ENCODE peak calls at places on chromosome 11, in six cellular contexts. One of them, this sample, is unnamed.
A peak's percentile ranks its signal among the peaks of the same experiment; 100 is the strongest.

GRCh38 chr11:45108070-45109064 is 38.1 kb upstream of the PRDM11 start:
- DNase-seq in H1: no peak
- DNase-seq in GM12878: no peak
- DNase-seq in K562: no peak
- DNase-seq in HepG2: no peak
- DNase-seq in SK-N-SH: no peak
- DNase-seq in this sample: no peak

GRCh38 chr11:112610996-112611795 is 350.0 kb upstream of the NCAM1 start:
- DNase-seq in K562: no peak
- DNase-seq in HepG2: no peak
- DNase-seq in GM12878: no peak
- DNase-seq in H1: no peak
- DNase-seq in SK-N-SH: no peak
- DNase-seq in this sample: no peak

GRCh38 chr11:73283316-73284035 is 11.3 kb downstream of the P2RY6 start:
- DNase-seq in HepG2: no peak
- DNase-seq in SK-N-SH: no peak
- DNase-seq in K562: peak; percentile 29
- DNase-seq in GM12878: no peak
- DNase-seq in H1: no peak
- DNase-seq in this sample: no peak

GRCh38 chr11:95074806-95075563 is 8.3 kb downstream of the SRSF8 start:
- DNase-seq in HepG2: no peak
- DNase-seq in H1: no peak
- DNase-seq in SK-N-SH: no peak
- DNase-seq in K562: no peak
- DNase-seq in GM12878: no peak
- DNase-seq in this sample: no peak

GRCh38 chr11:30992513-30992849 is 377.1 kb downstream of the DCDC1 start:
- DNase-seq in GM12878: no peak
- DNase-seq in K562: peak; percentile 1
- DNase-seq in HepG2: peak; percentile 43
- DNase-seq in H1: no peak
- DNase-seq in SK-N-SH: no peak
- DNase-seq in this sample: no peak

GRCh38 chr11:33672273-33672672 is 28.4 kb downstream of the C11orf91 start:
- DNase-seq in K562: no peak
- DNase-seq in SK-N-SH: no peak
- DNase-seq in H1: no peak
- DNase-seq in GM12878: no peak
- DNase-seq in HepG2: no peak
- DNase-seq in this sample: no peak

GRCh38 chr11:83827520-83827919 is 541.4 kb upstream of the CCDC90B start:
- DNase-seq in K562: no peak
- DNase-seq in HepG2: no peak
- DNase-seq in GM12878: no peak
- DNase-seq in H1: no peak
- DNase-seq in SK-N-SH: no peak
- DNase-seq in this sample: no peak

GRCh38 chr11:17416492-17416891 is 28.0 kb upstream of the KCNJ11 start:
- DNase-seq in K562: no peak
- DNase-seq in GM12878: no peak
- DNase-seq in SK-N-SH: no peak
- DNase-seq in HepG2: no peak
- DNase-seq in H1: no peak
- DNase-seq in this sample: no peak

GRCh38 chr11:120525285-120526085 is 13.9 kb downstream of the GRIK4 start:
- DNase-seq in GM12878: no peak
- DNase-seq in H1: no peak
- DNase-seq in K562: no peak
- DNase-seq in SK-N-SH: no peak
- DNase-seq in HepG2: no peak
- DNase-seq in this sample: no peak

GRCh38 chr11:63937713-63938480 is 905 bp upstream of the NAA40 start:
- DNase-seq in K562: peak; percentile 62
- DNase-seq in SK-N-SH: peak; percentile 50
- DNase-seq in H1: no peak
- DNase-seq in GM12878: no peak
- DNase-seq in HepG2: no peak
- DNase-seq in this sample: no peak

GRCh38 chr11:2511421-2512369 is 66.9 kb downstream of the KCNQ1 start:
- DNase-seq in K562: no peak
- DNase-seq in SK-N-SH: peak; percentile 34
- DNase-seq in H1: no peak
- DNase-seq in GM12878: no peak
- DNase-seq in HepG2: no peak
- DNase-seq in this sample: peak; percentile 15

GRCh38 chr11:111561801-111562325 is 21.3 kb downstream of the LAYN start:
- DNase-seq in H1: peak; percentile 29
- DNase-seq in SK-N-SH: no peak
- DNase-seq in GM12878: no peak
- DNase-seq in K562: no peak
- DNase-seq in HepG2: peak; percentile 63
- DNase-seq in this sample: no peak

GRCh38 chr11:68370211-68371111 is 58.1 kb downstream of the LRP5 start:
- DNase-seq in HepG2: no peak
- DNase-seq in K562: no peak
- DNase-seq in H1: no peak
- DNase-seq in GM12878: peak; percentile 89
- DNase-seq in SK-N-SH: peak; percentile 69
- DNase-seq in this sample: peak; percentile 93

GRCh38 chr11:96055706-96056387 is 131.9 kb upstream of the MTMR2 start:
- DNase-seq in H1: no peak
- DNase-seq in SK-N-SH: no peak
- DNase-seq in HepG2: peak; percentile 7
- DNase-seq in GM12878: no peak
- DNase-seq in K562: peak; percentile 24
- DNase-seq in this sample: no peak

GRCh38 chr11:72642815-72643511 is 31.3 kb downstream of the PDE2A start:
- DNase-seq in H1: peak; percentile 19
- DNase-seq in SK-N-SH: peak; percentile 92
- DNase-seq in HepG2: no peak
- DNase-seq in GM12878: no peak
- DNase-seq in K562: peak; percentile 79
- DNase-seq in this sample: peak; percentile 93

GRCh38 chr11:57124912-57125311 is 56.8 kb upstream of the LRRC55 start:
- DNase-seq in SK-N-SH: no peak
- DNase-seq in HepG2: no peak
- DNase-seq in GM12878: no peak
- DNase-seq in H1: no peak
- DNase-seq in K562: no peak
- DNase-seq in this sample: no peak

GRCh38 chr11:67119577-67120391 is 721 bp downstream of the KDM2A start:
- DNase-seq in GM12878: no peak
- DNase-seq in H1: no peak
- DNase-seq in HepG2: no peak
- DNase-seq in K562: peak; percentile 41
- DNase-seq in SK-N-SH: peak; percentile 79
- DNase-seq in this sample: no peak

GRCh38 chr11:11849127-11849746 is 7.5 kb downstream of the USP47 start:
- DNase-seq in K562: peak; percentile 86
- DNase-seq in H1: no peak
- DNase-seq in SK-N-SH: peak; percentile 52
- DNase-seq in GM12878: peak; percentile 38
- DNase-seq in HepG2: peak; percentile 60
- DNase-seq in this sample: no peak

GRCh38 chr11:103792981-103793468 is 243.4 kb upstream of the DDI1 start:
- DNase-seq in GM12878: no peak
- DNase-seq in K562: no peak
- DNase-seq in SK-N-SH: no peak
- DNase-seq in H1: no peak
- DNase-seq in HepG2: no peak
- DNase-seq in this sample: no peak

GRCh38 chr11:72793452-72794367 is at the start of gene STARD10:
- DNase-seq in HepG2: peak; percentile 90
- DNase-seq in K562: peak; percentile 98
- DNase-seq in GM12878: peak; percentile 79
- DNase-seq in SK-N-SH: peak; percentile 99
- DNase-seq in H1: peak; percentile 83
- DNase-seq in this sample: peak; percentile 96

GRCh38 chr11:111623527-111624030 is 21.3 kb downstream of the SIK2 start:
- DNase-seq in K562: peak; percentile 45
- DNase-seq in HepG2: peak; percentile 86
- DNase-seq in GM12878: peak; percentile 60
- DNase-seq in SK-N-SH: no peak
- DNase-seq in H1: no peak
- DNase-seq in this sample: no peak

GRCh38 chr11:134752526-134752925 is 340.5 kb upstream of the B3GAT1 start:
- DNase-seq in H1: no peak
- DNase-seq in SK-N-SH: no peak
- DNase-seq in GM12878: no peak
- DNase-seq in HepG2: no peak
- DNase-seq in K562: no peak
- DNase-seq in this sample: no peak

GRCh38 chr11:120182790-120183491 is 27.9 kb upstream of the OAF start:
- DNase-seq in K562: peak; percentile 44
- DNase-seq in GM12878: no peak
- DNase-seq in HepG2: peak; percentile 73
- DNase-seq in H1: no peak
- DNase-seq in SK-N-SH: no peak
- DNase-seq in this sample: no peak

GRCh38 chr11:64489831-64490441 is 101.1 kb upstream of the SLC22A12 start:
- DNase-seq in H1: peak; percentile 5
- DNase-seq in K562: peak; percentile 77
- DNase-seq in GM12878: no peak
- DNase-seq in HepG2: peak; percentile 7
- DNase-seq in SK-N-SH: peak; percentile 84
- DNase-seq in this sample: peak; percentile 42

GRCh38 chr11:88421530-88421929 is 84.0 kb upstream of the CTSC start:
- DNase-seq in H1: no peak
- DNase-seq in HepG2: no peak
- DNase-seq in K562: peak; percentile 86
- DNase-seq in SK-N-SH: no peak
- DNase-seq in GM12878: peak; percentile 31
- DNase-seq in this sample: no peak

GRCh38 chr11:8531312-8531711 is 62.7 kb downstream of the STK33 start:
- DNase-seq in HepG2: no peak
- DNase-seq in H1: no peak
- DNase-seq in GM12878: no peak
- DNase-seq in K562: no peak
- DNase-seq in SK-N-SH: peak; percentile 76
- DNase-seq in this sample: no peak

GRCh38 chr11:11845066-11845465 is 3.3 kb downstream of the USP47 start:
- DNase-seq in HepG2: no peak
- DNase-seq in K562: peak; percentile 57
- DNase-seq in GM12878: no peak
- DNase-seq in SK-N-SH: no peak
- DNase-seq in H1: no peak
- DNase-seq in this sample: no peak

GRCh38 chr11:99316761-99317475 is 296.2 kb downstream of the CNTN5 start:
- DNase-seq in SK-N-SH: no peak
- DNase-seq in K562: no peak
- DNase-seq in H1: no peak
- DNase-seq in GM12878: no peak
- DNase-seq in HepG2: no peak
- DNase-seq in this sample: no peak

GRCh38 chr11:99311870-99312269 is 291.1 kb downstream of the CNTN5 start:
- DNase-seq in GM12878: no peak
- DNase-seq in K562: no peak
- DNase-seq in SK-N-SH: no peak
- DNase-seq in H1: no peak
- DNase-seq in HepG2: no peak
- DNase-seq in this sample: no peak
- TF ChIP-seq POLR2AphosphoS5 in GM12878: no peak
- TF ChIP-seq POLR2AphosphoS5 in K562: no peak
- TF ChIP-seq POLR2AphosphoS5 in SK-N-SH: no peak
- TF ChIP-seq POLR2AphosphoS5 in H1: no peak
- TF ChIP-seq POLR2AphosphoS5 in HepG2: no peak
- TF ChIP-seq POLR2AphosphoS5 in this sample: no peak

GRCh38 chr11:28899706-28900105 is 791.5 kb downstream of the METTL15 start:
- DNase-seq in SK-N-SH: no peak
- DNase-seq in HepG2: no peak
- DNase-seq in K562: no peak
- DNase-seq in GM12878: no peak
- DNase-seq in H1: no peak
- DNase-seq in this sample: no peak

GRCh38 chr11:28900427-28900826 is 792.2 kb downstream of the METTL15 start:
- DNase-seq in H1: no peak
- DNase-seq in GM12878: no peak
- DNase-seq in K562: no peak
- DNase-seq in HepG2: no peak
- DNase-seq in SK-N-SH: no peak
- DNase-seq in this sample: no peak

DNA sequence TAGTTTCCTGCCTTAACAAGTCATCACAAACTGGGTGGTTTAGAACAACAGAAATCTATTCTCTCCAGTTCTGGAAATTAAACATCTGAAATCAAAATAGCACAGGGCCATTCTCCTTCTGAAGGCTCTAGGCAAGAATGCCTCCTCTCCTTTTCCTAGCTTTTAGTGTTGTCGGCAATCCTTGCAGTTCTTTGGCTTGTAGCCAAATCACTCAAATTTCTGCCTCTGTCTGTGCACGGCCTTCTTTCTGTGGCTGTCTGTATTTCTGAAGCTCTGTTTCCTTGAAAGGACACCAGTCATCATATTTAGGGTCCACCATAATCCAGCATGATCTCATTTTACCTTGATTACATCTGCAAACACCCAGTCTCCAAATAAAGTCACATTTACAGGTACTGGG is 795.5 kb downstream of the METTL15 start:
- DNase-seq in SK-N-SH: no peak
- DNase-seq in HepG2: no peak
- DNase-seq in GM12878: no peak
- DNase-seq in H1: no peak
- DNase-seq in K562: no peak
- DNase-seq in this sample: no peak
- TF ChIP-seq TAF1 in SK-N-SH: no peak
- TF ChIP-seq TAF1 in HepG2: no peak
- TF ChIP-seq TAF1 in GM12878: no peak
- TF ChIP-seq TAF1 in H1: no peak
- TF ChIP-seq TAF1 in K562: no peak
- TF ChIP-seq TAF1 in this sample: no peak

GRCh38 chr11:100861221-100861620 is 174.1 kb downstream of the ARHGAP42 start:
- DNase-seq in GM12878: no peak
- DNase-seq in H1: no peak
- DNase-seq in SK-N-SH: no peak
- DNase-seq in HepG2: no peak
- DNase-seq in K562: peak; percentile 10
- DNase-seq in this sample: no peak
- TF ChIP-seq POLR2AphosphoS5 in GM12878: no peak
- TF ChIP-seq POLR2AphosphoS5 in H1: no peak
- TF ChIP-seq POLR2AphosphoS5 in SK-N-SH: no peak
- TF ChIP-seq POLR2AphosphoS5 in HepG2: no peak
- TF ChIP-seq POLR2AphosphoS5 in K562: no peak
- TF ChIP-seq POLR2AphosphoS5 in this sample: no peak

DNA sequence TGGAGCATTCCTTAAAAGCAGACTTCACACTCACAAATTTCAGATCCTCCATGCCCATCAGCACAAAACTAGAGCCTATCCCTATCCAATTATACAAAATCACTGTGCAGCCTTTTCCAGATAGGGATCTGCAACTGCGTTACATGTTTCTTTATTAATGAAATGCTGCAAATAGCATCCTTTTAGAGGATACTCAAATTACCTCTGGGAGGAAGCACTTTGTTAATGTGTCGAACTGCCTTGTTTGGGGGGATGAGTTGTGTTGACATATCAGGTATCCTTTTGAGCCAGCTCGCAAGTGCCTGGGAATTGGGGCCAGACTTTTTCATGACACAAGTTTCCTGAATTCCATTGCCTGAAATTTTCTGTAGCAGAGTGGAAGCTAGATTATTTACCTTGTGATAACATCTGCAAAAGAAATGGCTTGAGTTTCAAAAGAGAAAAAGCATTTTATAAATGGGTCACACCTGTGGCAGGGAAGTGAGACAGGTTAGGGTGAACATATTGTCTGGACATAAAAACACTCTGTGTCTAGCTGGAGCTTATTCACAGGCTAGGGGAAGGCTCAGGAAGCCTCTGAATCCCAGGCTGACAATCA is 299.1 kb upstream of the MTNR1B start:
- DNase-seq in SK-N-SH: peak; percentile 10
- DNase-seq in HepG2: no peak
- DNase-seq in K562: no peak
- DNase-seq in GM12878: no peak
- DNase-seq in H1: no peak
- DNase-seq in this sample: no peak
- TF ChIP-seq TAF1 in SK-N-SH: no peak
- TF ChIP-seq TAF1 in HepG2: no peak
- TF ChIP-seq TAF1 in K562: no peak
- TF ChIP-seq TAF1 in GM12878: no peak
- TF ChIP-seq TAF1 in H1: no peak
- TF ChIP-seq TAF1 in this sample: no peak

This sample was measured in GM12891.